ENCODE peak calls at places on chromosomes 16 and 17, in four cellular contexts. P is neuronal stem cell, J is left ventricle myocardium inferior, G is cardiac fibroblast. A is an unnamed sample.
A peak's percentile ranks its signal among the peaks of the same experiment; 100 is the strongest.

GRCh38 chr17:1045456-1045855 is 48.5 kb downstream of the TIMM22 start:
- DNase-seq in P (no peak), J (no peak), G (no peak), A (no peak)

GRCh38 chr17:63772801-63773271 is 561 bp downstream of the CCDC47 start:
- DNase-seq in P (no peak), J (no peak), G (peak; percentile 39), A (no peak)

GRCh38 chr16:55015181-55015913 is 84.7 kb downstream of the IRX5 start:
- DNase-seq in P (no peak), J (no peak), G (no peak), A (no peak)

GRCh38 chr17:9924735-9925191 is 19.7 kb upstream of the RCVRN start:
- DNase-seq in P (peak; percentile 78), J (peak; percentile 14), G (peak; percentile 78), A (peak; percentile 64)

GRCh38 chr17:49191917-49192741 is 18.2 kb downstream of the GNGT2 start:
- DNase-seq in P (peak; percentile 90), J (peak; percentile 89), G (peak; percentile 90), A (no peak)

GRCh38 chr17:68387485-68387884 is 69.8 kb downstream of the WIPI1 start:
- DNase-seq in P (no peak), J (no peak), G (no peak), A (no peak)

GRCh38 chr17:17151962-17152361 is 54.2 kb downstream of the PLD6 start:
- DNase-seq in P (no peak), J (peak; percentile 88), G (peak; percentile 93), A (no peak)

GRCh38 chr16:77807-78443 is at the start of gene MPG:
- DNase-seq in P (peak; percentile 52), J (peak; percentile 91), G (peak; percentile 85), A (no peak)

GRCh38 chr16:13999895-14000425 is 71.2 kb upstream of the MRTFB start:
- DNase-seq in P (no peak), J (peak; percentile 42), G (no peak), A (no peak)

GRCh38 chr17:8835631-8836364 is 31.7 kb downstream of the PIK3R6 start:
- DNase-seq in P (no peak), J (no peak), G (no peak), A (no peak)

GRCh38 chr17:77254961-77255741 is 114.4 kb downstream of the SEC14L1 start:
- DNase-seq in P (no peak), J (no peak), G (peak; percentile 87), A (no peak)

GRCh38 chr16:1647904-1648303 is 30.2 kb upstream of the JPT2 start:
- DNase-seq in P (no peak), J (no peak), G (no peak), A (no peak)

GRCh38 chr16:75070055-75070841 is 46.3 kb downstream of the LDHD start:
- DNase-seq in P (no peak), J (peak; percentile 69), G (no peak), A (no peak)

GRCh38 chr17:35243459-35244204 is 760 bp downstream of the SLFN5 start:
- DNase-seq in P (peak; percentile 24), J (peak; percentile 33), G (peak; percentile 67), A (no peak)

DNA sequence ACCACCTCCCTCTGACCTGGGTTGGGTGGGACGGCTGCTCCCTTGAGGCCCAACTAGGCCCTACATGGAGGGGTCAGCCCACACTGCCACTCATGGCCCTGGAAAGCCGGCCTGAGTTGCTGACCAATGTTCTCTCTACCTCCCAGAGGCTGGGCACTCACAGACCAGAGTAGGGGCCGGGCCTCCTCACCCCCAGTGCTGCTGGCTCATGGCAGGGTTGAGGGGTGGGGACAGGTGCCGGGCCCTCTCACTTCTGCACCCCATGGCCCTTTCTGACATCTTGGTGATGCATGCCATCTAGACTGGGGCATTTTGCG is 9.7 kb downstream of the ADCY7 start:
- DNase-seq in P (no peak), J (no peak), G (no peak), A (no peak)
- H3K4me3 ChIP-seq in P (no peak overlapping the region), J (peak overlapping the region; percentile 42), G (no peak overlapping the region), A (no peak overlapping the region)

DNA sequence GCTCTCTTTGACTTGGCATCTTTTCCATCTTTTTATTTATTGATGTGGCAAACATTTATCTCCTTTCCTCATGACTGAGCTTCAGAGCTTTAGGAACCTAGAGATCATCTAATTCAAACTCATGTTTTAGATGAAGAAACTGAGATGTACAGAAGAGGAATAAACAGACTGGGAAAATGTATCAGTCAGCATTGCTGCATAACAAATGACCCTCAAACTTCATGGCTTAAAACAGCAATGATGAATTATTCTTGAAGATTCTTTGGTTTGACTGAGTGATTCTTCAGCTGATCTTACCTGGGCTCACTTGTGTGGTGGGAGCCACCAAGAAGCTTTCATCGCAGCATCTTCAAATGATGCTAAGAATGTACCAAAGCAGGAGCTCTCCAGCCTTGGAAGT is 44.0 kb upstream of the IRF8 start:
- DNase-seq in P (no peak), J (no peak), G (no peak), A (no peak)
- H3K4me3 ChIP-seq in P (no peak overlapping the region), J (no peak overlapping the region), G (no peak overlapping the region), A (no peak overlapping the region)

DNA sequence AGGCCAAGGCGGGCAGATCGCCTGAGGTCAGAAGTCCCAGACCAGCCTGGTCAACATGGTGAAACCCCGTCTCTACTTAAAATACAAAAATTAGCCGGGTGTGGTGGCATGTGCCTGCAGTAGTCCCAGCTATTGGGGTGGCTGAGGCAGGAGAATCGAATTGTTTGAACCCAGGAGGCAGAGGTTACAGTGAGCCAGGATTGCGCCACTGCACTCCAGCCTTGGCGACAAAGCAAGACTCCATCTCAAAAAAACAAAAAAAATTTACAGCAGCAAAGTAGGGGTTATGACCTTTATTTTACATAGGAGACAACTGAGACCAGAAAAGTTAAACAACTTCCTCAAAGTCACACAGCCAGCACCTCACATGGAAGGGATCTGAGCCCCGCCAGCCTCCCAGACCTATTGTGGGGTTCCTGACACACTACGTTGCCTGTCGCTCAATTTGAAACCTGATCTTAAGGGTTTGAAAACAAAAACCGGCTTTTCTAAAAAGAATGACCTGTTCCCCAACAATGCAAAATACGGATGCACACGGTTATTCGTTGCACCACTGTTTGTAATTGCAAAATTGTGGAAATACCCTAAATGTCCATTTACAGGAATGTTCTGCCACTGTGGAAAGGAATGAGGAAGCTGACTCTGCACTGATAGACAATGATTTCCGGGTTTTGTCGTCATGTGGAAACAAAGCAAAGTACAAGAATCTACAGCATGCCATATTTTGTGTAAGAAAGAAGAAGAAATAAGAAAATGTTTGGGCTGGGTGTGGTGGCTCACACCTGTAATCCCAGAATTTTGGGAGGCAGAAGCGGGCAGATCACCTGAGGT is 77.2 kb downstream of the CNGB1 start:
- DNase-seq in P (no peak), J (no peak), G (peak; percentile 85), A (no peak)
- H3K4me3 ChIP-seq in P (no peak overlapping the region), J (no peak overlapping the region), G (no peak overlapping the region), A (no peak overlapping the region)

DNA sequence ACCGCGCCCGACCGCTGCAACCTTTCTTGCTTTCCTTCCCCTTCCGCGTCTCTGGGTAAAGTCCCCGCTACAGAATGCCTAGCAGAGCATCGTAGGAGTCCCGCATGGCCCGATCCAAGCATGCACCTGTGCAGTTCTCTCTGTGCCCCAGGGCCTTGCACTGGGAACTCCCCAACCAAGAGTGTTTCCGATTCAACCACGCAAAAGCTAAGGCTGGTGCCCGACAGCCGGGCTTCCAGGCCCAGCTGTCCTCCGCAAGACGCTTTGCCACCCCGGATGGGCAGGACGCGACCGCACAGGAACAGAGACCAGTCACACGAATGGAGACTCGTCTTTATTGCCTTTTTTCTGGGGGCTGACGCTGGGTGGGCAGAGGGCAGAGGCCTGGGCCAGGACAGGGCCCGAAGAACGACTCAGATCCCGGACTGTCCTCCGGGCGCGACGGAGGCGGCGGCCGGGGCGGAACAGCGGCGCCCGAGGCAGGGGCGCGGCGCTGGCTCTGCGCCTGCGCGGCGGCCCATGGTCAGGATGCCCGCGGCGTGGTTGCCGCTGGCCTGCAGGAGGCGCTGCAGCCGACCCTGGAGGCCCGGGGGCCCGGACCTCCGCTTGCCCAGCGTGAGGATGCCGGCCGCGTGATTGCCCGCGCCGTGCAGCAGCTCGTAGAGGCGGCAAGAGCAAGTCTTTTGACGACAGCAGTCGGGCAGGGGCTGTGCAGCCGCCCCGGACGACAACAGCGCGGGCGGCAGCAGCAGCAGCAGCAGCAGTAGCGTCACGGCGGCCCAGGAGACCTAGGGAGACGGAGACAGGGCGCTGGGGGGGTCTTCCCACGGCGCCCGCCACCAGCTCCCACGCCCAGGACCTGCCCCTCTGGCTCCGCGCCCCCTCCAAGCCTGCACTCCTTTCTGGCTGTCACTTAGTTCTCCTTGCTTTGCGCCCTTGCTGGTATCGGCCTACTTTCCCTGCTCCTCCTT is 1.2 kb downstream of the HCRT start:
- DNase-seq in P (peak; percentile 80), J (peak; percentile 72), G (peak; percentile 80), A (no peak)
- H3K4me3 ChIP-seq in P (peak overlapping the region; percentile 52), J (peak overlapping the region; percentile 68), G (peak overlapping the region; percentile 50), A (peak overlapping the region; percentile 43)

A was measured in iPS DF 6.9.